ENCODE peak calls at places on chromosome 4, in four cellular contexts. One of them, this sample, is unnamed.

GRCh38 chr4:57077550-57078311 is 32.5 kb downstream of the IGFBP7 start:
- DNase-seq in iPS-NIHi11: peak; percentile 32
- DNase-seq in amniotic stem cell: peak; percentile 21
- DNase-seq in naive thymus-derived CD8-positive, alpha-beta T cell: no peak
- DNase-seq in this sample: no peak

GRCh38 chr4:138650917-138651564 is 364.5 kb upstream of the NOCT start:
- DNase-seq in iPS-NIHi11: no peak
- DNase-seq in amniotic stem cell: peak; percentile 32
- DNase-seq in naive thymus-derived CD8-positive, alpha-beta T cell: no peak
- DNase-seq in this sample: no peak

GRCh38 chr4:165199722-165200121 is 7.6 kb upstream of the KLHL2 start:
- DNase-seq in iPS-NIHi11: no peak
- DNase-seq in amniotic stem cell: no peak
- DNase-seq in naive thymus-derived CD8-positive, alpha-beta T cell: no peak
- DNase-seq in this sample: no peak

GRCh38 chr4:187501731-187502130 is 493.8 kb upstream of the ZFP42 start:
- DNase-seq in iPS-NIHi11: no peak
- DNase-seq in amniotic stem cell: no peak
- DNase-seq in naive thymus-derived CD8-positive, alpha-beta T cell: no peak
- DNase-seq in this sample: no peak

GRCh38 chr4:151407466-151408379 is 1.3 kb upstream of the FHIP1A start:
- DNase-seq in iPS-NIHi11: peak; percentile 32
- DNase-seq in amniotic stem cell: no peak
- DNase-seq in naive thymus-derived CD8-positive, alpha-beta T cell: no peak
- DNase-seq in this sample: no peak

GRCh38 chr4:53490965-53491622 is 100.2 kb downstream of the LNX1 start:
- DNase-seq in iPS-NIHi11: peak; percentile 66
- DNase-seq in amniotic stem cell: peak; percentile 68
- DNase-seq in naive thymus-derived CD8-positive, alpha-beta T cell: no peak
- DNase-seq in this sample: no peak

GRCh38 chr4:152243890-152244595 is 291.8 kb downstream of the FBXW7 start:
- DNase-seq in iPS-NIHi11: no peak
- DNase-seq in amniotic stem cell: no peak
- DNase-seq in naive thymus-derived CD8-positive, alpha-beta T cell: no peak
- DNase-seq in this sample: no peak

GRCh38 chr4:151195801-151196200 is 81.2 kb upstream of the PRSS48 start:
- DNase-seq in iPS-NIHi11: no peak
- DNase-seq in amniotic stem cell: no peak
- DNase-seq in naive thymus-derived CD8-positive, alpha-beta T cell: no peak
- DNase-seq in this sample: no peak

GRCh38 chr4:7487464-7487863 is 52.7 kb upstream of the PSAPL1 start:
- DNase-seq in iPS-NIHi11: no peak
- DNase-seq in amniotic stem cell: no peak
- DNase-seq in naive thymus-derived CD8-positive, alpha-beta T cell: no peak
- DNase-seq in this sample: peak; percentile 29

GRCh38 chr4:83917572-83917971 is 381.7 kb downstream of the GPAT3 start:
- DNase-seq in iPS-NIHi11: no peak
- DNase-seq in amniotic stem cell: no peak
- DNase-seq in naive thymus-derived CD8-positive, alpha-beta T cell: no peak
- DNase-seq in this sample: no peak

GRCh38 chr4:26731342-26731741 is 129.3 kb upstream of the STIM2 start:
- DNase-seq in iPS-NIHi11: no peak
- DNase-seq in amniotic stem cell: no peak
- DNase-seq in naive thymus-derived CD8-positive, alpha-beta T cell: no peak
- DNase-seq in this sample: no peak

GRCh38 chr4:87240341-87240740 is 19.9 kb upstream of the KLHL8 start:
- DNase-seq in iPS-NIHi11: no peak
- DNase-seq in amniotic stem cell: no peak
- DNase-seq in naive thymus-derived CD8-positive, alpha-beta T cell: no peak
- DNase-seq in this sample: peak; percentile 72

GRCh38 chr4:182015893-182016292 is 227.3 kb upstream of the TENM3 start:
- DNase-seq in iPS-NIHi11: no peak
- DNase-seq in amniotic stem cell: no peak
- DNase-seq in naive thymus-derived CD8-positive, alpha-beta T cell: no peak
- DNase-seq in this sample: no peak

GRCh38 chr4:165293927-165294649 is 33.4 kb upstream of the MSMO1 start:
- DNase-seq in iPS-NIHi11: no peak
- DNase-seq in amniotic stem cell: no peak
- DNase-seq in naive thymus-derived CD8-positive, alpha-beta T cell: no peak
- DNase-seq in this sample: no peak

GRCh38 chr4:95869961-95870500 is 30.1 kb downstream of the PDHA2 start:
- DNase-seq in iPS-NIHi11: peak; percentile 21
- DNase-seq in amniotic stem cell: no peak
- DNase-seq in naive thymus-derived CD8-positive, alpha-beta T cell: no peak
- DNase-seq in this sample: no peak

GRCh38 chr4:19508442-19508841 is 743.3 kb upstream of the SLIT2 start:
- DNase-seq in iPS-NIHi11: no peak
- DNase-seq in amniotic stem cell: no peak
- DNase-seq in naive thymus-derived CD8-positive, alpha-beta T cell: no peak
- DNase-seq in this sample: no peak

GRCh38 chr4:165288639-165289428 is 38.6 kb upstream of the MSMO1 start:
- DNase-seq in iPS-NIHi11: no peak
- DNase-seq in amniotic stem cell: no peak
- DNase-seq in naive thymus-derived CD8-positive, alpha-beta T cell: no peak
- DNase-seq in this sample: no peak

GRCh38 chr4:25441519-25442117 is 64.6 kb downstream of the ANAPC4 start:
- DNase-seq in iPS-NIHi11: peak; percentile 71
- DNase-seq in amniotic stem cell: no peak
- DNase-seq in naive thymus-derived CD8-positive, alpha-beta T cell: no peak
- DNase-seq in this sample: peak; percentile 67

GRCh38 chr4:129583868-129584267 is 487.9 kb downstream of the C4orf33 start:
- DNase-seq in iPS-NIHi11: no peak
- DNase-seq in amniotic stem cell: no peak
- DNase-seq in naive thymus-derived CD8-positive, alpha-beta T cell: no peak
- DNase-seq in this sample: no peak

GRCh38 chr4:178937130-178937529 is 1494.9 kb upstream of the AGA start:
- DNase-seq in iPS-NIHi11: no peak
- DNase-seq in amniotic stem cell: no peak
- DNase-seq in naive thymus-derived CD8-positive, alpha-beta T cell: no peak
- DNase-seq in this sample: no peak

GRCh38 chr4:47785196-47785595 is 52.7 kb downstream of the CORIN start:
- DNase-seq in iPS-NIHi11: no peak
- DNase-seq in amniotic stem cell: no peak
- DNase-seq in naive thymus-derived CD8-positive, alpha-beta T cell: no peak
- DNase-seq in this sample: no peak

GRCh38 chr4:89158884-89159503 is 47.7 kb downstream of the TIGD2 start:
- DNase-seq in iPS-NIHi11: peak; percentile 43
- DNase-seq in amniotic stem cell: no peak
- DNase-seq in naive thymus-derived CD8-positive, alpha-beta T cell: no peak
- DNase-seq in this sample: peak; percentile 33

This sample was measured in NCI-H345.